ENCODE peak calls at places on chromosomes 5 and 9, in eight cellular contexts. One of them, this sample, is unnamed.

GRCh38 chr5:10424124-10424731 is 17.5 kb upstream of the ROPN1L start:
- DNase-seq in fibroblast of mammary gland: peak
- DNase-seq in fibroblast of pulmonary artery: peak
- DNase-seq in neural crest cell: no peak
- DNase-seq in T follicular helper cell: no peak
- DNase-seq in HEK293T: peak
- DNase-seq in mucosa of descending colon: no peak
- DNase-seq in fibroblast of the aortic adventitia: peak
- DNase-seq in this sample: peak

GRCh38 chr5:93331864-93332263 is 249.2 kb downstream of the NR2F1-AS1 start:
- DNase-seq in fibroblast of mammary gland: peak
- DNase-seq in fibroblast of pulmonary artery: peak
- DNase-seq in neural crest cell: no peak
- DNase-seq in T follicular helper cell: no peak
- DNase-seq in HEK293T: no peak
- DNase-seq in mucosa of descending colon: no peak
- DNase-seq in fibroblast of the aortic adventitia: peak
- DNase-seq in this sample: no peak

GRCh38 chr5:113390224-113390623 is 44.6 kb downstream of the TSSK1B start:
- DNase-seq in fibroblast of mammary gland: no peak
- DNase-seq in fibroblast of pulmonary artery: no peak
- DNase-seq in neural crest cell: no peak
- DNase-seq in T follicular helper cell: no peak
- DNase-seq in HEK293T: no peak
- DNase-seq in mucosa of descending colon: no peak
- DNase-seq in fibroblast of the aortic adventitia: no peak
- DNase-seq in this sample: no peak

GRCh38 chr9:123775885-123776284 is 154.0 kb downstream of the DENND1A start:
- DNase-seq in fibroblast of mammary gland: no peak
- DNase-seq in fibroblast of pulmonary artery: no peak
- DNase-seq in neural crest cell: no peak
- DNase-seq in T follicular helper cell: no peak
- DNase-seq in HEK293T: no peak
- DNase-seq in mucosa of descending colon: no peak
- DNase-seq in fibroblast of the aortic adventitia: no peak
- DNase-seq in this sample: no peak

GRCh38 chr9:127813739-127814226 is 11.1 kb downstream of the FPGS start:
- DNase-seq in fibroblast of mammary gland: no peak
- DNase-seq in fibroblast of pulmonary artery: no peak
- DNase-seq in neural crest cell: peak
- DNase-seq in T follicular helper cell: no peak
- DNase-seq in HEK293T: no peak
- DNase-seq in mucosa of descending colon: no peak
- DNase-seq in fibroblast of the aortic adventitia: no peak
- DNase-seq in this sample: peak

GRCh38 chr5:146151970-146152369 is 30.5 kb downstream of the LARS1 start:
- DNase-seq in fibroblast of mammary gland: peak
- DNase-seq in fibroblast of pulmonary artery: no peak
- DNase-seq in neural crest cell: no peak
- DNase-seq in T follicular helper cell: no peak
- DNase-seq in HEK293T: no peak
- DNase-seq in mucosa of descending colon: no peak
- DNase-seq in fibroblast of the aortic adventitia: no peak
- DNase-seq in this sample: no peak

GRCh38 chr9:93669116-93669957 is 93.0 kb downstream of the PHF2 start:
- DNase-seq in fibroblast of mammary gland: no peak
- DNase-seq in fibroblast of pulmonary artery: no peak
- DNase-seq in neural crest cell: no peak
- DNase-seq in T follicular helper cell: no peak
- DNase-seq in HEK293T: no peak
- DNase-seq in mucosa of descending colon: peak
- DNase-seq in fibroblast of the aortic adventitia: no peak
- DNase-seq in this sample: no peak

GRCh38 chr5:145775893-145776444 is 59.2 kb downstream of the PRELID2 start:
- DNase-seq in fibroblast of mammary gland: peak
- DNase-seq in fibroblast of pulmonary artery: peak
- DNase-seq in neural crest cell: no peak
- DNase-seq in T follicular helper cell: no peak
- DNase-seq in HEK293T: no peak
- DNase-seq in mucosa of descending colon: no peak
- DNase-seq in fibroblast of the aortic adventitia: peak
- DNase-seq in this sample: peak

GRCh38 chr5:43190755-43191603 is 1.0 kb upstream of the NIM1K start:
- DNase-seq in fibroblast of mammary gland: peak
- DNase-seq in fibroblast of pulmonary artery: peak
- DNase-seq in neural crest cell: no peak
- DNase-seq in T follicular helper cell: no peak
- DNase-seq in HEK293T: no peak
- DNase-seq in mucosa of descending colon: no peak
- DNase-seq in fibroblast of the aortic adventitia: peak
- DNase-seq in this sample: peak

GRCh38 chr9:137301086-137301947 is 754 bp downstream of the NRARP start:
- DNase-seq in fibroblast of mammary gland: peak
- DNase-seq in fibroblast of pulmonary artery: peak
- DNase-seq in neural crest cell: no peak
- DNase-seq in T follicular helper cell: no peak
- DNase-seq in HEK293T: peak
- DNase-seq in mucosa of descending colon: peak
- DNase-seq in fibroblast of the aortic adventitia: peak
- DNase-seq in this sample: peak

GRCh38 chr5:149915392-149916260 is 29.0 kb downstream of the PDE6A start:
- DNase-seq in fibroblast of mammary gland: no peak
- DNase-seq in fibroblast of pulmonary artery: no peak
- DNase-seq in neural crest cell: no peak
- DNase-seq in T follicular helper cell: no peak
- DNase-seq in HEK293T: no peak
- DNase-seq in mucosa of descending colon: no peak
- DNase-seq in fibroblast of the aortic adventitia: no peak
- DNase-seq in this sample: no peak

GRCh38 chr5:72651109-72651508 is 143.9 kb upstream of the ZNF366 start:
- DNase-seq in fibroblast of mammary gland: no peak
- DNase-seq in fibroblast of pulmonary artery: no peak
- DNase-seq in neural crest cell: no peak
- DNase-seq in T follicular helper cell: no peak
- DNase-seq in HEK293T: no peak
- DNase-seq in mucosa of descending colon: no peak
- DNase-seq in fibroblast of the aortic adventitia: no peak
- DNase-seq in this sample: no peak

This sample was measured in endothelial cell of umbilical vein.